ENCODE peak calls at places on chromosomes 3 and 15, in six cellular contexts. One of them, this sample, is unnamed.

GRCh38 chr15:44075535-44075934 is 119.5 kb downstream of the FRMD5 start:
- DNase-seq in spleen: no peak
- DNase-seq in A549: no peak
- DNase-seq in heart left ventricle: no peak
- DNase-seq in ovary: no peak
- DNase-seq in uterus: no peak
- DNase-seq in this sample: no peak

GRCh38 chr15:31294067-31294466 is 32.6 kb upstream of the KLF13 start:
- DNase-seq in uterus: no peak
- DNase-seq in spleen: no peak
- DNase-seq in A549: no peak
- DNase-seq in ovary: no peak
- DNase-seq in heart left ventricle: peak
- DNase-seq in this sample: no peak

GRCh38 chr3:154095832-154096421 is 25.3 kb upstream of the ARHGEF26 start:
- DNase-seq in heart left ventricle: no peak
- DNase-seq in uterus: no peak
- DNase-seq in ovary: no peak
- DNase-seq in A549: peak
- DNase-seq in spleen: no peak
- DNase-seq in this sample: no peak

GRCh38 chr3:149013726-149014125 is 22.4 kb downstream of the GYG1 start:
- DNase-seq in heart left ventricle: no peak
- DNase-seq in uterus: no peak
- DNase-seq in spleen: no peak
- DNase-seq in ovary: no peak
- DNase-seq in A549: no peak
- DNase-seq in this sample: no peak

GRCh38 chr15:55740479-55740878 is 2.5 kb downstream of the PRTG start:
- DNase-seq in ovary: no peak
- DNase-seq in heart left ventricle: no peak
- DNase-seq in A549: no peak
- DNase-seq in spleen: no peak
- DNase-seq in uterus: no peak
- DNase-seq in this sample: no peak

GRCh38 chr3:174355505-174355904 is 503.6 kb upstream of the NAALADL2 start:
- DNase-seq in uterus: no peak
- DNase-seq in spleen: no peak
- DNase-seq in heart left ventricle: no peak
- DNase-seq in ovary: no peak
- DNase-seq in A549: peak
- DNase-seq in this sample: no peak

GRCh38 chr15:96693990-96694517 is 363.6 kb downstream of the NR2F2 start:
- DNase-seq in heart left ventricle: no peak
- DNase-seq in ovary: no peak
- DNase-seq in spleen: no peak
- DNase-seq in uterus: no peak
- DNase-seq in A549: no peak
- DNase-seq in this sample: no peak

GRCh38 chr15:36903922-36904479 is 196.3 kb downstream of the MEIS2 start:
- DNase-seq in heart left ventricle: no peak
- DNase-seq in ovary: no peak
- DNase-seq in spleen: no peak
- DNase-seq in A549: no peak
- DNase-seq in uterus: no peak
- DNase-seq in this sample: no peak

DNA sequence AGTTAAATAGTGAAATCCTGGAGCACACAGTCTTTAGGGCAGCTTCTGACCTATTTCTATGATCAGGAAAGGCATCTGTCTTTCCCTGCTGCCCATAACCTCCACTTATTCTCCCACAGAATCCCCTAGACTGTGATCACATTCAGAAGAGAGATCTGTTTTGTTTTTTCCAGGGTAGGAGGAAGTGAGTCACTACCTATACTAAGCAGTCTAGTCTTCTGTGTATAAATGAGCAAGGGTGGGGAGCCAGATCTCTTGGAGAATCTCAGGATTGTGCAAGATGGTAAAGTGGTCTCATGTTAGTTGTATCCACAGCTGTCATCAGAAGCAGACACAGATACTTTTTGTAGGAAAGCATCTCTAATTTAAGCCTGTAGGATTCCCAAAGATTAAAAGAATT is 11.8 kb upstream of the FBXO22 start:
- DNase-seq in uterus: no peak
- DNase-seq in ovary: no peak
- DNase-seq in spleen: no peak
- DNase-seq in heart left ventricle: no peak
- DNase-seq in A549: peak
- DNase-seq in this sample: no peak
- TF ChIP-seq POLR2A in uterus: no peak
- TF ChIP-seq POLR2A in ovary: no peak
- TF ChIP-seq POLR2A in spleen: no peak
- TF ChIP-seq POLR2A in heart left ventricle: no peak
- TF ChIP-seq POLR2A in A549: no peak
- TF ChIP-seq POLR2A in this sample: no peak

GRCh38 chr3:150240891-150241290 is 167.2 kb upstream of the TSC22D2 start:
- DNase-seq in uterus: no peak
- DNase-seq in spleen: no peak
- DNase-seq in A549: no peak
- DNase-seq in heart left ventricle: no peak
- DNase-seq in ovary: no peak
- DNase-seq in this sample: no peak

GRCh38 chr3:150237490-150237889 is 170.6 kb upstream of the TSC22D2 start:
- DNase-seq in heart left ventricle: no peak
- DNase-seq in A549: peak
- DNase-seq in uterus: peak
- DNase-seq in ovary: no peak
- DNase-seq in spleen: no peak
- DNase-seq in this sample: no peak

GRCh38 chr3:150239764-150240163 is 168.3 kb upstream of the TSC22D2 start:
- DNase-seq in uterus: no peak
- DNase-seq in heart left ventricle: no peak
- DNase-seq in ovary: no peak
- DNase-seq in spleen: no peak
- DNase-seq in A549: no peak
- DNase-seq in this sample: no peak

GRCh38 chr3:150238043-150238802 is 169.9 kb upstream of the TSC22D2 start:
- DNase-seq in heart left ventricle: no peak
- DNase-seq in ovary: no peak
- DNase-seq in A549: no peak
- DNase-seq in uterus: no peak
- DNase-seq in spleen: no peak
- DNase-seq in this sample: no peak

DNA sequence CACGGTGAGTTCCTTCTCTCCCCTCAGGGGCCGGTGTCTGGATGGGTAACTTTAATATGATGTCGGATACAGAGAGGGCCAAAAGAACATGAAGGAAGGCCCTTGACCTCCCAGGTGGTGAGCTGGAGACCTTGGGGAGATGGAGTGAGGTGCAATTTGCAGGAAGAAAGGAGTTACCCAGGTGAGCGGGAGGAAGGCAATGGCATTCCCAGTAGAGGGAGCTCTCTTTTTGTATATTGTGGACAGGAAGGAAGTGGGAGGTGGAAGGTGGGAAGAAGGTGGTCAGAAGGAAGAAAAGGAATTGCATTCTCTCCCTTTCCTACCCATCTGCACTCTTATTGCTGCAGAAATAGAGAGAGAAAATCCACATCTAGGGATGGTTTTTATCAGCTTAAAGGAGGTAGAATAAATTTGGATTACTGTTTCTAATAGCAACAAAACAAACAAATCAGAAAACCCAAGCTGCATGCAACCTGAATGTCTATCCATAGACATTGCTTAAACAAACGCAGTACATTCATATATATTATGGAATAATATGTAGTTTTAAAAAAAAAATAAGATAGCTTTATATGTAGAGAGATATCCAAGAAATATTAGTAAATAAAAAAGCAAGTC is 169.0 kb upstream of the TSC22D2 start:
- DNase-seq in heart left ventricle: no peak
- DNase-seq in spleen: no peak
- DNase-seq in ovary: no peak
- DNase-seq in A549: peak
- DNase-seq in uterus: no peak
- DNase-seq in this sample: no peak
- TF ChIP-seq CTCF in heart left ventricle: peak
- TF ChIP-seq CTCF in spleen: no peak
- TF ChIP-seq CTCF in ovary: no peak
- TF ChIP-seq CTCF in A549: peak
- TF ChIP-seq CTCF in uterus: no peak
- TF ChIP-seq CTCF in this sample: no peak

DNA sequence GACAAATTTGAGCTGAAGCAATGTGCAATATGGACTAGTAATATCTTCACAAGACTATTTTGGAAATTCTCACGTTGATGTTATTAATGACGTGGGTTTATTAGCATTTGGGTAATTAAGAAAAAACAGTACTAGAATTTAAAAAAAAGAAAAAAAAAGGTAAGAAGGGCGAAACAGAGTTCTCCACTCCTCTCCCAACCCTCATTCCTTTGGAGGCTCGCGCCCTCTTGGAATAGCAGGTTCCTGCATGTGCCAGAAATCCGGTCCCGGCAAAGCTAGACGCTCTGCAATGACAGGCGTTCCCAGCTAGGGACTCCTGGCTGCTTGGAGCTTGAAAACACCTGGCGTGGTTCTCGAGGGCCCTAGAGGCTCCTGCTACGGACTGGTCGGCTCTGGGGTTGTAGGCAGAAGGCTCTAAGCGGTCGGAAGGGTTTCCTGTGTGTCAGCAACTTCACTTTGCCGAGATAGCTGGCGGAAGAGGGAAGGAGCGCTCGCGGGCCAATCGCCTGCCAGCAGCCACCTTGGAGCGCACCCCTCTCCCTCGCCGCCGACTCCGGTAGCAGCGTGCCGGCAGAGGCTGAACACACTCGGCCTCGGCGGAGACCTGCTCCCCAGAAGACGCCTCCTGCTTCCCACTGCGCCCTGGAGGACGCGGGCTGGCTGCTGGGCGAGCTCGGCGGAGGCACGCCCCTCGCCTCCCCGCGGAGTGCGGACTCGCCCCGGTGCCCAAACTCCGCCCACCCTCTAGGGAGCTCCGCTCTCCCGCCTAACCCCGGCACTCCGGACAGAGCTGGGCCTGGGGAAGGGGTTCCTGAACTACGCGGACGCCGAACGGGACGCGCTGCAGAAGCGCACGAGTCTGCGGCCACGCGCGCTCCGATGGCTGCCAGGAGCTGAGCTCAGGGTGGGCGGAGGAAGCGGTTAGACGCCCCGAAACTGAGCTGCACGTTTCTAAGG is at the start of gene P2RY1:
- DNase-seq in uterus: peak
- DNase-seq in spleen: peak
- DNase-seq in A549: peak
- DNase-seq in ovary: peak
- DNase-seq in heart left ventricle: peak
- DNase-seq in this sample: peak
- TF ChIP-seq POLR2A in uterus: no peak
- TF ChIP-seq POLR2A in spleen: peak
- TF ChIP-seq POLR2A in A549: no peak
- TF ChIP-seq POLR2A in ovary: peak
- TF ChIP-seq POLR2A in heart left ventricle: no peak
- TF ChIP-seq POLR2A in this sample: peak

GRCh38 chr3:32482693-32483092 is 20.0 kb downstream of the CMTM6 start:
- DNase-seq in ovary: no peak
- DNase-seq in uterus: no peak
- DNase-seq in spleen: no peak
- DNase-seq in A549: no peak
- DNase-seq in heart left ventricle: no peak
- DNase-seq in this sample: no peak

GRCh38 chr3:32480596-32480995 is 22.1 kb downstream of the CMTM6 start:
- DNase-seq in ovary: no peak
- DNase-seq in spleen: no peak
- DNase-seq in A549: no peak
- DNase-seq in heart left ventricle: no peak
- DNase-seq in uterus: no peak
- DNase-seq in this sample: no peak

GRCh38 chr3:32484437-32484836 is 18.2 kb downstream of the CMTM6 start:
- DNase-seq in spleen: no peak
- DNase-seq in ovary: no peak
- DNase-seq in uterus: no peak
- DNase-seq in A549: no peak
- DNase-seq in heart left ventricle: no peak
- DNase-seq in this sample: no peak

GRCh38 chr3:32483772-32484171 is 18.9 kb downstream of the CMTM6 start:
- DNase-seq in uterus: no peak
- DNase-seq in A549: no peak
- DNase-seq in ovary: no peak
- DNase-seq in heart left ventricle: no peak
- DNase-seq in spleen: no peak
- DNase-seq in this sample: no peak

DNA sequence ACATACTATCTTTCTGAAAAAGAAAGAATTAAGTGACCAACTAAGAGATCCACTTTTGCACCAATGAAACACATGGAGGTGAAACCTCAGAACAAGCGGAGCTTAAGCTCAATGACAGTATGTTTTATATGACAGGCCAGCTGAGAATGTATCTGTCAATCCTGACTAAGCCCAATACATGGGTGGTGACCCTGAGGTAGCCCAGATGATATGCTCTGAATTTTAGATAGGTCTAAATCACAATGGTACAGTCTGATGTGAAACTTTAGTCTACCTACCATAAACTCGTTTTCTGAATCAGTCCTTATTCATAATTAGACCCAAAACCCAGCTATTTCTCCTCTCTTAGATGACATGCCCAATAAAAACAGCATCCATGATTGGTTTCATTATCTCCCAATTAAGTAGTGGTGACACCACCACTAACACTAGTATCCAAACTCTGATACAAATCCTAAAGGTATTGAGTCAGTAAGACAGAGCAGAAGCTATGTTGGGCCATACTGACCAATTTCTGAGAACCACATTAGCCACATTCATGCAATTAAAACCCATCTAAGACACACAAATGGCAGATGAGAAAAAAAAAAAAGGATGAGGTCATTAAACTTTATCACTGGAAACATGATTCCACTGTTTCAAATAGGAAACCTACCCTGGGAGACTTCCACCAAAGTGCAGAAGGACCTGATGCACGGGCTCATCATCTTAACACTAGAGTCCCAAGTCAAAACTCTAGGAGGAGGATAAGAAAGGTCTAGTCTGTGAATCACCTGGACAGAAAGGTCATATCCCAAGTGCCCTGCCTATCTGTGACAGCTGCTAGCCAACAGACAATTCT is 20.6 kb downstream of the CMTM6 start:
- DNase-seq in uterus: no peak
- DNase-seq in A549: no peak
- DNase-seq in ovary: no peak
- DNase-seq in heart left ventricle: no peak
- DNase-seq in spleen: no peak
- DNase-seq in this sample: no peak
- TF ChIP-seq CTCF in uterus: no peak
- TF ChIP-seq CTCF in A549: no peak
- TF ChIP-seq CTCF in ovary: no peak
- TF ChIP-seq CTCF in heart left ventricle: no peak
- TF ChIP-seq CTCF in spleen: no peak
- TF ChIP-seq CTCF in this sample: no peak